ENCODE peak calls at places on chromosomes 1 and 21, in ten cellular contexts. X is cardiac muscle cell; C is A549; H is foreskin fibroblast; Z is fibroblast of mammary gland; W is uterus; K is cardiac fibroblast; Q is ovary; J is pancreas; Y is naive thymus-derived CD4-positive, alpha-beta T cell. A is an unnamed sample.

GRCh38 chr1:235331391-235331790 is 3.0 kb downstream of the GGPS1 start:
- DNase-seq in X (no peak), C (no peak), H (no peak), Z (no peak), W (no peak), K (no peak), Q (no peak), J (no peak), Y (no peak), A (no peak)

GRCh38 chr1:228003461-228004330 is 3.1 kb upstream of the WNT3A start:
- DNase-seq in X (no peak), C (no peak), H (no peak), Z (no peak), W (no peak), K (no peak), Q (no peak), J (no peak), Y (no peak), A (no peak)

GRCh38 chr1:43505077-43505780 is 25.5 kb upstream of the PTPRF start:
- DNase-seq in X (no peak), C (no peak), H (no peak), Z (no peak), W (no peak), K (no peak), Q (no peak), J (no peak), Y (no peak), A (no peak)

GRCh38 chr1:59856725-59857338 is 42.1 kb downstream of the HOOK1 start:
- DNase-seq in X (no peak), C (no peak), H (no peak), Z (no peak), W (no peak), K (no peak), Q (no peak), J (peak), Y (no peak), A (no peak)

GRCh38 chr1:190679444-190679843 is 201.8 kb upstream of the BRINP3 start:
- DNase-seq in X (no peak), C (no peak), H (peak), Z (no peak), W (no peak), K (no peak), Q (no peak), J (no peak), Y (no peak), A (no peak)

GRCh38 chr1:32892368-32893197 is 6.3 kb downstream of the HPCA start:
- DNase-seq in X (peak), C (peak), H (peak), Z (peak), W (no peak), K (no peak), Q (no peak), J (peak), Y (no peak), A (no peak)

GRCh38 chr1:194024659-194025058 is 838.2 kb upstream of the B3GALT2 start:
- DNase-seq in X (peak), C (no peak), H (peak), Z (peak), W (no peak), K (peak), Q (no peak), J (no peak), Y (no peak), A (no peak)

GRCh38 chr1:221397606-221398005 is 344.3 kb downstream of the DUSP10 start:
- DNase-seq in X (no peak), C (no peak), H (no peak), Z (no peak), W (no peak), K (no peak), Q (no peak), J (no peak), Y (no peak), A (peak)

GRCh38 chr1:94927405-94928175 is 680 bp upstream of the CNN3 start:
- DNase-seq in X (peak), C (no peak), H (peak), Z (peak), W (no peak), K (peak), Q (no peak), J (peak), Y (no peak), A (no peak)

GRCh38 chr1:51569284-51570062 is 47.4 kb upstream of the OSBPL9 start:
- DNase-seq in X (peak), C (peak), H (peak), Z (peak), W (no peak), K (peak), Q (no peak), J (peak), Y (peak), A (peak)

GRCh38 chr1:76381450-76382108 is 307.0 kb downstream of the ST6GALNAC3 start:
- DNase-seq in X (peak), C (no peak), H (no peak), Z (no peak), W (no peak), K (peak), Q (no peak), J (no peak), Y (no peak), A (no peak)

GRCh38 chr1:158145173-158145719 is 35.4 kb upstream of the CD1D start:
- DNase-seq in X (peak), C (no peak), H (peak), Z (peak), W (peak), K (peak), Q (peak), J (peak), Y (no peak), A (no peak)

GRCh38 chr1:63690966-63691365 is 82.9 kb upstream of the ROR1 start:
- DNase-seq in X (no peak), C (no peak), H (peak), Z (peak), W (no peak), K (no peak), Q (no peak), J (no peak), Y (no peak), A (no peak)

GRCh38 chr1:36625959-36626337 is 143.2 kb upstream of the CSF3R start:
- DNase-seq in X (no peak), C (no peak), H (no peak), Z (no peak), W (no peak), K (no peak), Q (no peak), J (no peak), Y (no peak), A (no peak)

GRCh38 chr1:115706774-115707425 is 61.6 kb downstream of the CASQ2 start:
- DNase-seq in X (peak), C (no peak), H (peak), Z (peak), W (no peak), K (peak), Q (no peak), J (no peak), Y (peak), A (peak)

GRCh38 chr1:230170610-230171009 is 103.6 kb downstream of the GALNT2 start:
- DNase-seq in X (no peak), C (no peak), H (no peak), Z (no peak), W (no peak), K (no peak), Q (peak), J (peak), Y (no peak), A (no peak)

GRCh38 chr1:66405046-66405445 is 128.9 kb upstream of the SGIP1 start:
- DNase-seq in X (no peak), C (no peak), H (no peak), Z (no peak), W (no peak), K (no peak), Q (no peak), J (no peak), Y (no peak), A (no peak)

GRCh38 chr1:86429830-86430229 is 5.9 kb downstream of the CLCA2 start:
- DNase-seq in X (peak), C (no peak), H (peak), Z (peak), W (peak), K (peak), Q (peak), J (peak), Y (no peak), A (no peak)

GRCh38 chr1:80375662-80376061 is 1369.1 kb upstream of the ADGRL4 start:
- DNase-seq in X (peak), C (no peak), H (peak), Z (peak), W (no peak), K (peak), Q (no peak), J (no peak), Y (no peak), A (no peak)

GRCh38 chr1:205024679-205025078 is 18.3 kb upstream of the CNTN2 start:
- DNase-seq in X (no peak), C (no peak), H (no peak), Z (no peak), W (no peak), K (no peak), Q (no peak), J (no peak), Y (no peak), A (no peak)

GRCh38 chr1:40693425-40693824 is 1.9 kb downstream of the NFYC start:
- DNase-seq in X (no peak), C (no peak), H (no peak), Z (no peak), W (no peak), K (no peak), Q (no peak), J (no peak), Y (no peak), A (no peak)
- H3K4me3 ChIP-seq in X (no peak), C (no peak), H (peak), Z (no peak), W (no peak), K (no peak), Q (no peak), J (no peak), Y (no peak), A (no peak)

DNA sequence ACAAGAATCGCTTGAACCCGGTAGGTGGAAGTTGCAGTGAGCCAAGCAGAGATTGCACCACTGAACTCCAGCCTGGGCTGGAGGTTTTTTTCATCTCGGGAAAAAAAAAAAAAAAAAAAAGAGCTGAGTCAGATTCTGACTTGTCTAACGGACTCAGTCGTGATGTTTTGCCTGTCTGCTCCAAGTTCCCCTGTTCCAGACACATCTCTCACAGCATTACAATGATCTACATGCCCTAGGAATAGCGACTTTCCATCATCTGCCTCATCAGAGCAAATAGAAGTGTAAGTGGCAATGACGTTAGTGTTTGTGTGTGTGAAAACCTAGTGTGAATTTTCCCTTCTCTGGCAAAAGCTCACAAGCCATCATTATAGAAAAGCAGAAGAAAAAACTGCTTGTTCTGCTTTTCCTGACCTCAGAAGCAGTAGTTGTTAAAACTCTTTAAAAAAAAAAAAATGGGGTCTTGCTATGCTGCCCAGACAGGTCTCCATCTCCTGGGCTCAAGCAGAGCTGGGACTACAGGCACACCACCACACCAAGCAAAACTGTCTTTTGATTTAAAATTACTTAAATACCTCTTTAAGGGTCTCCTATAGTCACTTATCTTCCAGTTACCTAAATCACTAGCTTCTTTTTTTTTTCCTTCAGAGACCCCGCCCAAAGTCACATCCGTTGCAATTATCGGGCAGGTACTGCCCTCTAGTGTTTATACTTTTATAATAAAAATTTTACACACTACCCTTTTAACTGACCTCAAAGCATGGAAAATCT is 37.3 kb downstream of the PLEKHO1 start:
- DNase-seq in X (peak), C (peak), H (peak), Z (peak), W (no peak), K (peak), Q (no peak), J (no peak), Y (peak), A (peak)
- H3K4me3 ChIP-seq in X (no peak), C (peak), H (no peak), Z (peak), W (no peak), K (no peak), Q (no peak), J (no peak), Y (no peak), A (no peak)

DNA sequence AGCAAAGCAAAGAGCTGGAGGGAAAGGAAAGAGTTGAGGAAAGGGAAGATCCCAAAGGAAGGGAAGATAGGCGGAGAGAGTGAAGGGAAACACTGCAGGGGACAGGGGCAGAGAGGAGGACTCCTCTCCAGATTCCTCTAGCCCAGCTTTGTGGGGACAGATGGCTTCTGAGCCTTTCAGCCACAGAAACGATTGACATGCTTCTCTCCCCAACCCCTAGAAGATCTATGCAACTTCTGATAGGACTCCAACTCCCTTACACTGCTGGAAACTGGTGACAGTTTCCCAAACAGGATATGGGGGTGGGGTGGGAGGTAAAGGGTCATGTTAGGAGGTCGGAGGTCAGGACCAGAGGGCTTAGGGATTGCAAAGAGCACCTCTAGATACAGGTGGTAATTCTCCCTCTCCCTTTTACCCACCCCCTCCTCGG is 6.5 kb downstream of the MEX3A start:
- DNase-seq in X (no peak), C (no peak), H (no peak), Z (no peak), W (no peak), K (no peak), Q (no peak), J (no peak), Y (no peak), A (no peak)
- H3K4me3 ChIP-seq in X (no peak), C (no peak), H (no peak), Z (no peak), W (peak), K (no peak), Q (peak), J (peak), Y (no peak), A (no peak)

GRCh38 chr21:37915516-37915915 is 741 bp downstream of the KCNJ6 start:
- DNase-seq in X (no peak), C (no peak), H (peak), Z (no peak), W (no peak), K (no peak), Q (no peak), J (no peak), Y (no peak), A (no peak)
- H3K4me3 ChIP-seq in X (peak), C (peak), H (peak), Z (no peak), W (no peak), K (no peak), Q (no peak), J (no peak), Y (no peak), A (no peak)

DNA sequence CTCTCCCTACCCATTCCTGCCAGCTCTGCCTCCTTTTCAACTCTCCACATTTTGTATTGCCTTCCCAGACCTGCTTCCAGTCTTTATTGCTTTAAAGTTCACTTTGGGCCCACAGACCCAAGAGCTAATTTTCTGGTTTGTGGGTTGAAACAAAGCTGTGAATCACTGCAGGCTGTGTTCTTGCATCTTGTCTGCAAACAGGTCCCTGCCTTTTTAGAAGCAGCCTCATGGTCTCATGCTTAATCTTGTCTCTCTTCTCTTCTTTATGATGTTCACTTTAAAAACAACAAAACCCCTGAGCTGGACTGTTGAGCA is 3.8 kb downstream of the BTG2 start:
- DNase-seq in X (no peak), C (no peak), H (no peak), Z (no peak), W (no peak), K (no peak), Q (no peak), J (no peak), Y (peak), A (no peak)
- H3K4me3 ChIP-seq in X (no peak), C (no peak), H (no peak), Z (no peak), W (no peak), K (peak), Q (peak), J (no peak), Y (peak), A (no peak)

DNA sequence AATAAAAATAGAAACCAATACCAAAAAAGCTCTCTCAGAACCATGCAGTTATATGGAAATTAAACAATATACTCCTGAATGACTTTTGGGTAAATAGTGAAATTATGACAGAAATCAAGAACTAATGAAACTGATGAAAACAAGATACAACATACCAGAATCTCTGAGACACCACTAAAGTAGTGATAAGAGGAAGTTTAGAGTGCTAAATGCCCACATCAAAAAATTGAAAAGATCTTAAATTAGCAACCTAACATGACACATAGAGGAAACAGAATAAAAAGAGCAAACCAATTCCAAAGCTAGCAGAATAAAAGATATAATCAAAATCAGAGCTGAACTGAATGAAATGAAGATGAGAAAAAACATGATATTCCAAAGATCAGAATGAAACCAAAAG is 430.9 kb downstream of the LTN1 start:
- DNase-seq in X (no peak), C (no peak), H (no peak), Z (no peak), W (no peak), K (no peak), Q (no peak), J (no peak), Y (no peak), A (peak)
- H3K4me3 ChIP-seq in X (no peak), C (no peak), H (no peak), Z (no peak), W (no peak), K (no peak), Q (no peak), J (no peak), Y (no peak), A (no peak)